ENCODE peak calls at places on chromosomes 6 and 20, in four cellular contexts. One of them, this sample, is unnamed.

GRCh38 chr20:64146301-64146935 is 17.8 kb upstream of the MYT1 start:
- DNase-seq in BJ: no peak
- DNase-seq in adrenal gland: no peak
- DNase-seq in ascending aorta: no peak
- DNase-seq in this sample: no peak

GRCh38 chr6:39430968-39431523 is 108.5 kb upstream of the KCNK16 start:
- DNase-seq in BJ: no peak
- DNase-seq in adrenal gland: peak
- DNase-seq in ascending aorta: no peak
- DNase-seq in this sample: no peak

GRCh38 chr6:33075568-33076405 is at the start of gene HLA-DPB1:
- DNase-seq in BJ: peak
- DNase-seq in adrenal gland: peak
- DNase-seq in ascending aorta: no peak
- DNase-seq in this sample: no peak

GRCh38 chr20:10558635-10559187 is 115.1 kb downstream of the JAG1 start:
- DNase-seq in adrenal gland: no peak
- DNase-seq in ascending aorta: no peak
- DNase-seq in BJ: peak
- DNase-seq in this sample: peak

GRCh38 chr20:63823691-63824311 is 7.3 kb downstream of the ZBTB46 start:
- DNase-seq in ascending aorta: no peak
- DNase-seq in adrenal gland: no peak
- DNase-seq in BJ: no peak
- DNase-seq in this sample: no peak

GRCh38 chr6:135270676-135271536 is 89.8 kb downstream of the MYB start:
- DNase-seq in BJ: no peak
- DNase-seq in adrenal gland: no peak
- DNase-seq in ascending aorta: no peak
- DNase-seq in this sample: no peak

GRCh38 chr6:138529510-138529909 is 30.2 kb upstream of the NHSL1 start:
- DNase-seq in BJ: no peak
- DNase-seq in ascending aorta: no peak
- DNase-seq in adrenal gland: no peak
- DNase-seq in this sample: no peak

GRCh38 chr6:391559-392440 is at the start of gene IRF4:
- DNase-seq in ascending aorta: no peak
- DNase-seq in adrenal gland: no peak
- DNase-seq in BJ: no peak
- DNase-seq in this sample: no peak

GRCh38 chr6:144098993-144099392 is 3.6 kb upstream of the SF3B5 start:
- DNase-seq in BJ: no peak
- DNase-seq in adrenal gland: no peak
- DNase-seq in ascending aorta: no peak
- DNase-seq in this sample: no peak

GRCh38 chr20:1894471-1894950 is 696 bp upstream of the SIRPA start:
- DNase-seq in ascending aorta: no peak
- DNase-seq in BJ: no peak
- DNase-seq in adrenal gland: peak
- DNase-seq in this sample: no peak

GRCh38 chr6:5175195-5175594 is 85.6 kb downstream of the LYRM4 start:
- DNase-seq in adrenal gland: no peak
- DNase-seq in ascending aorta: no peak
- DNase-seq in BJ: no peak
- DNase-seq in this sample: no peak

GRCh38 chr6:95321106-95321505 is 256.2 kb upstream of the MANEA start:
- DNase-seq in ascending aorta: no peak
- DNase-seq in BJ: no peak
- DNase-seq in adrenal gland: no peak
- DNase-seq in this sample: peak

GRCh38 chr6:107491059-107491609 is 1.2 kb downstream of the SOBP start:
- DNase-seq in adrenal gland: peak
- DNase-seq in BJ: no peak
- DNase-seq in ascending aorta: no peak
- DNase-seq in this sample: no peak

GRCh38 chr20:48898896-48899513 is 22.5 kb upstream of the ARFGEF2 start:
- DNase-seq in adrenal gland: no peak
- DNase-seq in ascending aorta: no peak
- DNase-seq in BJ: no peak
- DNase-seq in this sample: no peak

GRCh38 chr6:37491161-37491829 is 8.4 kb downstream of the CCDC167 start:
- DNase-seq in ascending aorta: no peak
- DNase-seq in adrenal gland: no peak
- DNase-seq in BJ: no peak
- DNase-seq in this sample: no peak

GRCh38 chr6:25329982-25330381 is 50.8 kb downstream of the CARMIL1 start:
- DNase-seq in adrenal gland: no peak
- DNase-seq in BJ: no peak
- DNase-seq in ascending aorta: no peak
- DNase-seq in this sample: no peak

GRCh38 chr6:25332165-25332564 is 53.0 kb downstream of the CARMIL1 start:
- DNase-seq in ascending aorta: no peak
- DNase-seq in BJ: no peak
- DNase-seq in adrenal gland: no peak
- DNase-seq in this sample: no peak

GRCh38 chr6:25329156-25329555 is 50.0 kb downstream of the CARMIL1 start:
- DNase-seq in BJ: no peak
- DNase-seq in adrenal gland: no peak
- DNase-seq in ascending aorta: no peak
- DNase-seq in this sample: no peak

GRCh38 chr6:25332671-25333071 is 53.5 kb downstream of the CARMIL1 start:
- DNase-seq in adrenal gland: no peak
- DNase-seq in ascending aorta: no peak
- DNase-seq in BJ: no peak
- DNase-seq in this sample: no peak

DNA sequence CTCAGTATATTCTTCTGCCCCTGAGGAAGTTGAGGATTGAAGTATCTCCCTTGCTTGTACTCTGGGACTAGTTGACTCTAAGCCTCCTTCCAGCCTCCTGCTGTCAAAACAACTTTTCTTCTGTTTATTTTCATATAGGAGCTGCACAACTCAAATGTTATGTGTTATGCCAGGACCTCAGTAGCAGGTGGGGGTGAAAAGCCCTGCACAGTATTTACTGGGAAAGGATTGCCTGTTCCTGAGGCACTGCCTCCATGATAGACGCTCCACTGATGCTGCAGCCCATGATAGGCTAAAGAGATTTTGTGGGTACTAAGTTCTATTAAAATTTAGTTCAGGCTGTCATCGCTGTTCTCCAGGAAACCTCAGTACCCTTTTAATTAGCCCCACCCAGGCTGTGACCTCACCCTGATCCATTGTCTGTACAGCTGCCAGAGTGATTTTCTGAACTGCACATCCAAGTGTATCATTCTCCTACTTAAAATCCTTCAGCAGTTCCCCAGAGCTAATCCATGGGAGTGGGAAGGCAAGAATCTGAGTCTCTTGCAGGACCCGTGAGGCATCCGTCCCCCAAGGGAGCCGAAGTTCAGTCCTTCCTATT is 52.0 kb downstream of the CARMIL1 start:
- DNase-seq in ascending aorta: no peak
- DNase-seq in adrenal gland: no peak
- DNase-seq in BJ: no peak
- DNase-seq in this sample: no peak
- H3K4me3 ChIP-seq in ascending aorta: no peak
- H3K4me3 ChIP-seq in adrenal gland: no peak
- H3K4me3 ChIP-seq in BJ: no peak
- H3K4me3 ChIP-seq in this sample: no peak

DNA sequence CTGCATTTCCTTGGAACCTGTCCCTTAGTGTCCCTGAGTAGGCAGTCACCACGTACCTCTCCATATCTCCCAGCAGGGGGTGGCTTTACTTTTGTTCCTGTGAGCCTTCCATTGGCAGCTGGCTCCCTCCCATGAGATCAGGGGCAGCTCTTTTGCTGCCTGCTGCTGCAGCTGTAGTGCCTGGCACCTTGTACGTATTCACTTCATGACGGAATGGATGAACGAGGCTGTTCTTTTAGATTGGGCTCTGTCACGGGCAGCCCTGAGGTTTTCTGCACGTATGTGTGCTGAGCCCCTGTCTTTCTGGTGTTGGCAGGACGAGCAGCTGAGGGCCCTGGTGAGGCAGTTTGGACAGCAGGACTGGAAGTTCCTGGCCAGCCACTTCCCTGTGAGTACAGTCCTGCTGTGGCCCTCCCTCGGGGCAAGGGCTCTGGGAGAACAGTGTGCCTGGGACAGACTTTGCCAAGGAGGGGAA is 14.6 kb downstream of the MYBL2 start:
- DNase-seq in BJ: no peak
- DNase-seq in adrenal gland: no peak
- DNase-seq in ascending aorta: no peak
- DNase-seq in this sample: no peak
- TF ChIP-seq CTCF in BJ: peak
- TF ChIP-seq CTCF in adrenal gland: no peak
- TF ChIP-seq CTCF in ascending aorta: no peak
- TF ChIP-seq CTCF in this sample: peak

DNA sequence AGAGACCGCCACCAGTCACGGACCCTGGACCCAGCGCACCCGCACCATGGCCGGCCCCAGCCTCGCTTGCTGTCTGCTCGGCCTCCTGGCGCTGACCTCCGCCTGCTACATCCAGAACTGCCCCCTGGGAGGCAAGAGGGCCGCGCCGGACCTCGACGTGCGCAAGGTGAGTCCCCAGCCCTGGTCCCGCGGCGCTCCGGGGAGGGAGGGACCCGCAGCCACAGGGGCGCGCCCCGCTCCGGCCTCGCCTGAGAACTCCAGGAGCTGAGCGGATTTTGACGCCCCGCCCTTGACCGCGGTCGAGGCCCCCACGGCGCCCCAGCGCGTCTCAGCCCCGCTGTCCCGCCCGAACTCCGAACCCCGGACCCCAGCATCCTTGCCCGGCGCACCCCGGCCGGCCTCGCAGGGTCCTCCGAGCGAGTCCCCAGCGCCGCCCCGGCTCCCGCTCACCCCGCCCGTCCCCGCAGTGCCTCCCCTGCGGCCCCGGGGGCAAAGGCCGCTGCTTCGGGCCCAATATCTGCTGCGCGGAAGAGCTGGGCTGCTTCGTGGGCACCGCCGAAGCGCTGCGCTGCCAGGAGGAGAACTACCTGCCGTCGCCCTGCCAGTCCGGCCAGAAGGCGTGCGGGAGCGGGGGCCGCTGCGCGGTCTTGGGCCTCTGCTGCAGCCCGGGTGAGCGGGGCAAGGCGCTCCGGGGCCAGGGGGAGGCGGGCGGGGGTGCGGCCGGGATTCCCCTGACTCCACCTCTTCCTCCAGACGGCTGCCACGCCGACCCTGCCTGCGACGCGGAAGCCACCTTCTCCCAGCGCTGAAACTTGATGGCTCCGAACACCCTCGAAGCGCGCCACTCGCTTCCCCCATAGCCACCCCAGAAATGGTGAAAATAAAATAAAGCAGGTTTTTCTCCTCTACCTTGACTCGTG is at the start of gene OXT:
- DNase-seq in ascending aorta: no peak
- DNase-seq in BJ: no peak
- DNase-seq in adrenal gland: peak
- DNase-seq in this sample: no peak
- H3K4me3 ChIP-seq in ascending aorta: peak
- H3K4me3 ChIP-seq in BJ: peak
- H3K4me3 ChIP-seq in adrenal gland: no peak
- H3K4me3 ChIP-seq in this sample: peak

DNA sequence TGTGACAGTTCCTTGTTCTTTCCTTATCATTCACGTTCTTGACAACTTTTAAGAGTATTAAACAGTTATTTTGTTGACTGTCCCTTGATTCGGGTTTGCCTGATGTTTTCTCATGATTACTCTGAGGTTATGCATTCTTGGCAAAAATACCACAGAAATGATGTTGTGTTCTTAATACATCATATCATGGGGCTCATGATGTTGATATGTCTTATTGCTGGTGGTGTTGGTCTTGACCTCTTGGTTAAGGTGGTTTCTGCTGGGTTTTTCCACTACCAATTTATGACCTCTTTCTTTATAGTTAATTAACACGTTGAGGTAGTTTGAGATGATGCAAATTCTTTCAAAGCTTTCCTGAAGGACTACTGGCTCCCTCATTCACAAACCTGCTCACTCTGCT is 59.0 kb downstream of the ZHX3 start:
- DNase-seq in adrenal gland: no peak
- DNase-seq in ascending aorta: no peak
- DNase-seq in BJ: no peak
- DNase-seq in this sample: no peak
- TF ChIP-seq CTCF in adrenal gland: no peak
- TF ChIP-seq CTCF in ascending aorta: no peak
- TF ChIP-seq CTCF in BJ: no peak
- TF ChIP-seq CTCF in this sample: no peak

DNA sequence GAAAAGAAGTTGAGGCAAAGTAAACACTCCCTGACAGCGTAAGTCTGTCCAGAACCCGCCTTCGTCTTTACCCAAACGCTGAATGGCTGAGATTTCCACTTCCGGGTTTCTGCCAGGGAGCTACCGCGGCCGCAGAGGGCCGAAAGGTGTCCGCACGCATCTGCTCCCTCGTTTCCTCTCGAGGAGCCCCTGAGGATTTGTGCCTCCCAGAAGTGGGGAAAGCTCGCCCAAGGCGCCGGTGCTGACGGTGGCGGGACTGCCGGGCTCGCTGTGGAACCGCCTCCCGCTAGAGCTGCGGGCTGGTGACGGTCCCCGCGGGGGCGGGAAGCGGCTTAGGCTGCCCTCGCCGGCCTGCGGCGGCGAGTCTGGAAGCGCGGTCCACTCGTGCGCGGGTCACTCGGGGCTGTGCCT is 1760.2 kb upstream of the DEFB115 start:
- DNase-seq in ascending aorta: no peak
- DNase-seq in BJ: no peak
- DNase-seq in adrenal gland: peak
- DNase-seq in this sample: no peak
- H3K4me3 ChIP-seq in ascending aorta: no peak
- H3K4me3 ChIP-seq in BJ: peak
- H3K4me3 ChIP-seq in adrenal gland: no peak
- H3K4me3 ChIP-seq in this sample: no peak

DNA sequence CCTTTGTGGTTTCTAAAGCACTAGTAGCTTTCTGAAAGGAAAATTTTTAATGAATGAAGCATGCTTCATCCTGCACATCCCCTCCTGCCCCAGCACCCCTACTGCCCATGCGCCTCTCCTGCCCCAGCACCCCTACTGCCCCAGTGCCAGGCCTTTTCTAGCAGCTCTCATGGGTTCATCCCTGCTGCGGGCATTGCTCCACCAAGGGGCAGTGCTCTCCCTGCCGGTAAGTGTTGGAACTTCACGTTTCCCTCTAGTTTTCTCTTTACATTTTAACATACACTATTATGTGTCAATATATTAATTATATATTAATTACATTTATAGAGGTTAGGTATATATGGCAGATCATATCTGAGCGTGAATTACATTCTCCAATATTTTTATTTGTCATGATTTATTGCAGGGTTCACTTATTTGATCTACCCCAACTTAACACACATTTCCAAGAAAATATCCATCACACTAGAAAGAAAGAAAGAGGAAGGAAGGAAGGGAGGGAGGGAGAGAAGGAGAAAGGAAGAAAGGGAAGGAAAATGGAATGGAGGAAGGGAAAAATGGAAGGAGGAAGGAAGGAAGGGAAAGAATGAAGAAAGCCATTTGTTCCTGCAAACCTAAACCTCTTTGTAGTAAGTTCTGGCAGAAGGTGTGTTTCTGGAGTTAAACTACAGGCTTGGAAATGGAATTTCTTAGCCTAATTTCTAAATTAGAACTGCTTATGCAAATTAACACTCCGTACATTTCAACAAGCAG is 46.8 kb downstream of the CEP43 start:
- DNase-seq in BJ: no peak
- DNase-seq in ascending aorta: no peak
- DNase-seq in adrenal gland: no peak
- DNase-seq in this sample: no peak
- TF ChIP-seq CTCF in BJ: peak
- TF ChIP-seq CTCF in ascending aorta: no peak
- TF ChIP-seq CTCF in adrenal gland: no peak
- TF ChIP-seq CTCF in this sample: no peak

This sample was measured in kidney epithelial cell.